ENCODE peak calls at places on chromosome 2, in nine cellular contexts. P is cardiac muscle cell; E is mesothelial cell of epicardium; G is AG04450; B is RWPE1; Z is thoracic aorta; J is sigmoid colon; S is CD8-positive, alpha-beta T cell; M is B cell. O is an unnamed sample.

GRCh38 chr2:208015475-208015874 is 9.9 kb downstream of the PLEKHM3 start:
- DNase-seq in P (no peak), Z (no peak), J (no peak), M (no peak), S (no peak), G (no peak), B (no peak), E (no peak), O (no peak)

GRCh38 chr2:18855027-18855426 is 265.7 kb upstream of the NT5C1B start:
- DNase-seq in E (no peak), P (no peak), B (no peak), G (no peak), J (no peak), S (no peak), M (no peak), Z (no peak), O (peak)

GRCh38 chr2:31420936-31421335 is 6.4 kb upstream of the XDH start:
- DNase-seq in J (no peak), Z (no peak), B (no peak), S (no peak), M (no peak), G (no peak), P (no peak), E (no peak), O (no peak)

GRCh38 chr2:144349674-144350073 is 170.2 kb downstream of the ZEB2 start:
- DNase-seq in E (no peak), B (no peak), G (no peak), M (no peak), Z (no peak), S (no peak), J (no peak), P (no peak), O (no peak)

GRCh38 chr2:64915510-64915900 is 73.7 kb upstream of the SLC1A4 start:
- DNase-seq in M (no peak), P (no peak), J (no peak), B (no peak), E (no peak), S (no peak), Z (no peak), G (no peak), O (no peak)

GRCh38 chr2:165568361-165568760 is 98.9 kb downstream of the CSRNP3 start:
- DNase-seq in B (no peak), Z (no peak), S (no peak), E (no peak), J (no peak), M (no peak), G (no peak), P (peak), O (no peak)

GRCh38 chr2:77028032-77028600 is 494.1 kb downstream of the LRRTM4 start:
- DNase-seq in B (no peak), E (no peak), P (peak), M (no peak), Z (no peak), S (no peak), G (no peak), J (no peak), O (no peak)

GRCh38 chr2:46268196-46268595 is 29.0 kb upstream of the EPAS1 start:
- DNase-seq in J (no peak), Z (no peak), P (no peak), M (no peak), G (no peak), E (no peak), S (no peak), B (no peak), O (no peak)

GRCh38 chr2:150126143-150126725 is 361.2 kb downstream of the RND3 start:
- DNase-seq in G (no peak), M (no peak), B (peak), P (no peak), J (no peak), Z (no peak), E (no peak), S (no peak), O (peak)

GRCh38 chr2:139165041-139165440 is 384.9 kb upstream of the NXPH2 start:
- DNase-seq in P (no peak), S (no peak), M (no peak), E (no peak), B (no peak), Z (no peak), G (no peak), J (no peak), O (no peak)

GRCh38 chr2:68565858-68566257 is 77.5 kb upstream of the PROKR1 start:
- DNase-seq in G (no peak), P (no peak), B (peak), M (no peak), E (no peak), Z (no peak), J (no peak), S (no peak), O (peak)

GRCh38 chr2:135259116-135259515 is 207.0 kb downstream of the RAB3GAP1 start:
- DNase-seq in P (no peak), G (no peak), M (no peak), Z (no peak), B (no peak), J (no peak), S (no peak), E (no peak), O (no peak)

GRCh38 chr2:135255208-135255607 is 203.1 kb downstream of the RAB3GAP1 start:
- DNase-seq in J (no peak), B (no peak), S (no peak), E (no peak), P (no peak), M (no peak), Z (no peak), G (no peak), O (no peak)

GRCh38 chr2:135257383-135258090 is 205.4 kb downstream of the RAB3GAP1 start:
- DNase-seq in G (peak), B (peak), M (no peak), Z (no peak), J (no peak), P (no peak), E (no peak), S (no peak), O (peak)

GRCh38 chr2:135256531-135257258 is 204.6 kb downstream of the RAB3GAP1 start:
- DNase-seq in P (no peak), S (no peak), J (no peak), M (no peak), B (no peak), Z (no peak), E (no peak), G (no peak), O (peak)

DNA sequence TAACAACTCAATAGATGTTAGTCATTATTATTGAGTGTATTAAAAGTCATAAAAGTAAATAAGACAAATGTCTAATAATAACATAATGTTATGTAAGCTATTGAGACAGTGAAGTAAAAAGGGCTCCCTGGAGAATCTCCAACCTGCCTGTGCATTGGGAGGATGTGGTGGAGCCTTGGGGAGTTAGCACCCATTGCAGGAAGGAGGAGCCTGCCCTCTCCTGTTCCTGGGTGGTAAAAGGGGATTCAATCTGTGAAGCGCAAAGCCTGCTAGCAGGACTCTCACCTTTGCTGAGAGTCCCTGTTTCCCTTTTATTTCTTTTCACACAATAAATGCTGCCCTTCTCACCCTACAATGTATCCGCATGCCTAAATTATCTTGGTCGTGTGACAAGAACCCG is 206.1 kb downstream of the RAB3GAP1 start:
- DNase-seq in J (no peak), Z (no peak), G (no peak), M (no peak), P (no peak), B (no peak), S (no peak), E (no peak), O (peak)
- TF ChIP-seq CTCF in J (no peak), Z (no peak), G (no peak), M (no peak), P (no peak), B (no peak), S (no peak), E (no peak), O (peak)

GRCh38 chr2:85017436-85018048 is 46.6 kb downstream of the KCMF1 start:
- DNase-seq in S (no peak), B (no peak), G (no peak), E (no peak), P (no peak), Z (no peak), J (no peak), M (no peak), O (no peak)
- TF ChIP-seq CTCF in S (peak), B (peak), G (peak), E (peak), P (peak), Z (no peak), J (no peak), M (peak), O (peak)

DNA sequence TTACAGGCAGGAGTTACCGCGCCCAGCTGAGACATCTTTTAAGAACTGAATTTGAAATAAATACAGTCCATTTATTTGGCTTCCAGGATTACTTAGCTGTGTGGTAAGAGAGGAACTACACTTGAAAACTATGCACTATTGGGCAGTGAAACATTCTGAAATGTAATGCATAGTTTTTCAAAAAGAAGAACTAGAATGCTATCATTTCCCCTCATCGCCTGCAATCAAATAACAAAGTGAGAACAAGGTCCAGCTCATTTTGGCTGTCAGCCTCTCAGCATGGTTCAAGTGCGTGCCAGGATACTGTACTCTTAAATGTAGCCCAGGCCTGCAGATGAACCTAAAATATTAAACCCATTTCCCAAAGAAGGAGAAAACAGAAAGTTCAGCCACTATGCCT is 76.6 kb upstream of the ARL5A start:
- DNase-seq in S (no peak), E (no peak), G (no peak), J (no peak), P (peak), M (no peak), B (no peak), Z (no peak), O (no peak)
- TF ChIP-seq CTCF in S (no peak), E (no peak), G (no peak), J (no peak), P (no peak), M (no peak), B (no peak), Z (no peak), O (no peak)

GRCh38 chr2:218659988-218660358 is 490 bp downstream of the BCS1L start:
- DNase-seq in M (no peak), B (no peak), J (no peak), P (no peak), Z (no peak), G (no peak), E (no peak), S (no peak), O (no peak)

GRCh38 chr2:218655751-218656150 is 3.7 kb downstream of the ZNF142 start:
- DNase-seq in B (no peak), G (no peak), S (no peak), J (no peak), M (no peak), P (no peak), Z (no peak), E (no peak), O (no peak)

GRCh38 chr2:218659258-218659987 is at the start of the genes BCS1L and ZNF142:
- DNase-seq in Z (peak), G (peak), P (peak), B (peak), J (peak), M (peak), E (peak), S (peak), O (peak)

GRCh38 chr2:218662377-218662776 is 2.9 kb downstream of the BCS1L start:
- DNase-seq in P (no peak), S (no peak), Z (no peak), J (peak), B (no peak), G (no peak), E (no peak), M (no peak), O (no peak)

GRCh38 chr2:218658671-218659257 is 659 bp downstream of the ZNF142 start:
- DNase-seq in B (peak), G (no peak), J (no peak), E (no peak), S (no peak), Z (no peak), P (peak), M (peak), O (peak)
- TF ChIP-seq CTCF in B (peak), G (peak), J (no peak), E (no peak), S (no peak), Z (no peak), P (peak), M (peak), O (peak)

GRCh38 chr2:199258291-199258690 is 199.4 kb downstream of the SATB2 start:
- DNase-seq in P (no peak), B (no peak), S (no peak), G (no peak), J (no peak), E (no peak), Z (no peak), M (no peak), O (no peak)
- TF ChIP-seq CTCF in P (peak), B (no peak), S (no peak), G (peak), J (no peak), E (no peak), Z (no peak), M (no peak), O (peak)

DNA sequence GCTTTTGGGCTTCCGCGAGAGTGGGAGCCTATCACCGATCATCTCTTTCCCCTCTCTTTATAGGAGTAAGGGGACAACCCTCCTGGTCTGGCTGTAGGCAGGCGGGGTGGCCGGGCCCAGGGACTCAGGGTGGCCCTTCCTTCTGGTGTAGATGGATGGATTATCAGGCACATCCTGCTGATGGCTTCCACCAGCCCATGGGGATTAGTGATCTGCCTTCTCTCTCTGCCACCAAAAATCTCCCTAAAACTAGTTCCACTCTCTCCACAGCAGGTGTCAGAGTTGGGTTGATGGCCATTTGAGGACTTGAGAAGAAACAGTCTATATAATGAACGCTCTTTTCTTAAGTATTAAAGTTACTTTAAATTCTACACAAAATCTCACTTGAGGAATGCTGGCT is 37.4 kb downstream of the NCK2 start:
- DNase-seq in J (no peak), G (no peak), Z (no peak), P (no peak), E (no peak), B (no peak), M (no peak), S (no peak), O (no peak)
- TF ChIP-seq CTCF in J (no peak), G (no peak), Z (no peak), P (no peak), E (no peak), B (no peak), M (no peak), S (peak), O (no peak)

DNA sequence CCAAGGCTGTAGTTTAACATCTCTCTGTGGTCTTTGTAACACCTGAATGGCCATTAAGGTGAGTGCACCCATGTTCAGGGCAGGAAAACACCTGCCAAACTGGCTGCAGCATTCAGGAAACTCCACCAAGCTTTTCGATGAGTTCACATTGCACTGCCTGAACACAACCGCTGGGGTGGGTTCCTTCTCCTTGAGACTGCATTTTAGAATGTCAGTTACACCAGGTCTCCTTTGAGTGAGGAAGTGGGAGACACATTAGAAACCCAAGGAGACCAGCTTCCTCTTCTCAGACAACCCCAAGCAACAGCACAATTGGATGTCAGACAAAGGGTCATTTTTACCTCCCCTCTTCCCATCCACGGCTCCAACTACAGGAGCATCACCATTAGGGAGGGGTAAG is 35.2 kb downstream of the CYRIA start:
- DNase-seq in J (no peak), P (no peak), M (peak), G (no peak), E (no peak), B (no peak), Z (no peak), S (no peak), O (no peak)
- TF ChIP-seq CTCF in J (no peak), P (no peak), M (peak), G (no peak), E (no peak), B (no peak), Z (no peak), S (no peak), O (no peak)

O was measured in mammary epithelial cell.